ENCODE peak calls at places on chromosomes 4 and X, in six cellular contexts. R is tibial nerve, U is fibroblast of lung, G is adrenal gland, L is bronchial epithelial cell, Z is MCF 10A. V is an unnamed sample.

GRCh38 chrX:134999469-134999868 is 8.7 kb downstream of the SMIM10 start:
- DNase-seq in L (peak; percentile 57), R (no peak), U (peak; percentile 46), Z (peak; percentile 52), G (no peak), V (no peak)

GRCh38 chr4:128606173-128606572 is 203.3 kb upstream of the JADE1 start:
- DNase-seq in R (no peak), L (peak; percentile 90), Z (peak; percentile 68), G (peak; percentile 66), U (peak; percentile 81), V (no peak)

GRCh38 chrX:54992911-54993622 is 921 bp downstream of the PFKFB1 start:
- DNase-seq in R (no peak), G (no peak), Z (no peak), L (no peak), U (no peak), V (no peak)

GRCh38 chrX:1244164-1245076 is 24.2 kb upstream of the CSF2RA start:
- DNase-seq in U (no peak), G (no peak), L (no peak), R (no peak), Z (no peak), V (no peak)

GRCh38 chr4:25123236-25123635 is 37.0 kb downstream of the SEPSECS start:
- DNase-seq in R (no peak), Z (no peak), L (no peak), U (no peak), G (no peak), V (no peak)

GRCh38 chrX:109294097-109294815 is 187.6 kb downstream of the GUCY2F start:
- DNase-seq in G (no peak), L (peak; percentile 69), R (no peak), Z (peak; percentile 71), U (peak; percentile 7), V (no peak)

GRCh38 chr4:10096201-10096975 is 20.2 kb downstream of the WDR1 start:
- DNase-seq in R (peak; percentile 40), Z (peak; percentile 94), U (peak; percentile 97), G (peak; percentile 86), L (peak; percentile 99), V (no peak)

GRCh38 chr4:188976644-188977115 is 837.4 kb downstream of the TRIML1 start:
- DNase-seq in G (no peak), Z (peak; percentile 57), U (peak; percentile 76), R (no peak), L (peak; percentile 55), V (no peak)

GRCh38 chrX:34509394-34509793 is 147.7 kb downstream of the TMEM47 start:
- DNase-seq in R (no peak), G (no peak), L (no peak), U (no peak), Z (no peak), V (no peak)

GRCh38 chr4:41177016-41177415 is 37.3 kb downstream of the APBB2 start:
- DNase-seq in L (peak; percentile 66), G (no peak), Z (peak; percentile 69), U (peak; percentile 89), R (no peak), V (no peak)

GRCh38 chr4:6415306-6415705 is 57.1 kb downstream of the PPP2R2C start:
- DNase-seq in R (no peak), L (no peak), U (no peak), Z (no peak), G (no peak), V (no peak)

GRCh38 chr4:11009281-11009680 is 324.7 kb upstream of the CLNK start:
- DNase-seq in Z (no peak), G (no peak), R (no peak), L (peak; percentile 70), U (no peak), V (no peak)

GRCh38 chrX:149392896-149393295 is 112.2 kb downstream of the IDS start:
- DNase-seq in Z (peak; percentile 42), G (no peak), R (no peak), U (no peak), L (peak; percentile 43), V (no peak)

GRCh38 chrX:130109429-130110378 is 593 bp downstream of the ELF4 start:
- DNase-seq in Z (no peak), G (no peak), L (no peak), U (no peak), R (no peak), V (no peak)

GRCh38 chrX:141989802-141990201 is 86.1 kb downstream of the MAGEC1 start:
- DNase-seq in R (no peak), U (peak; percentile 52), G (no peak), L (no peak), Z (no peak), V (no peak)

GRCh38 chr4:6306299-6306698 is 36.6 kb downstream of the WFS1 start:
- DNase-seq in Z (no peak), G (no peak), U (no peak), R (no peak), L (no peak), V (no peak)

GRCh38 chr4:84498203-84499026 is 677 bp downstream of the NKX6-1 start:
- DNase-seq in R (no peak), L (no peak), G (no peak), U (peak; percentile 30), Z (peak; percentile 38), V (no peak)

GRCh38 chr4:69760455-69760854 is at the start of gene SULT1B1:
- DNase-seq in U (peak; percentile 56), G (no peak), L (peak; percentile 46), Z (peak; percentile 33), R (no peak), V (no peak)

GRCh38 chrX:75547137-75547536 is 24.3 kb upstream of the ZDHHC15 start:
- DNase-seq in L (no peak), R (no peak), Z (no peak), G (no peak), U (no peak), V (no peak)

GRCh38 chr4:76867377-76867776 is 30.6 kb downstream of the SOWAHB start:
- DNase-seq in R (no peak), G (no peak), U (no peak), Z (no peak), L (no peak), V (no peak)

GRCh38 chr4:74057588-74057987 is 19.1 kb upstream of the CXCL3 start:
- DNase-seq in Z (no peak), G (no peak), U (no peak), R (no peak), L (no peak), V (no peak)

GRCh38 chrX:82237328-82237727 is 1035.4 kb downstream of the SH3BGRL start:
- DNase-seq in G (no peak), R (no peak), U (peak; percentile 0), Z (no peak), L (no peak), V (no peak)

GRCh38 chrX:38768079-38768478 is 33.2 kb upstream of the MID1IP1 start:
- DNase-seq in U (peak; percentile 10), Z (peak; percentile 35), R (no peak), G (no peak), L (peak; percentile 18), V (no peak)

GRCh38 chr4:2790583-2791517 is 2.0 kb upstream of the SH3BP2 start:
- DNase-seq in Z (no peak), L (no peak), U (no peak), R (peak; percentile 9), G (no peak), V (peak; percentile 11)

GRCh38 chrX:44432641-44433040 is 89.2 kb upstream of the EFHC2 start:
- DNase-seq in R (no peak), U (no peak), L (peak; percentile 57), G (no peak), Z (no peak), V (peak; percentile 4)

DNA sequence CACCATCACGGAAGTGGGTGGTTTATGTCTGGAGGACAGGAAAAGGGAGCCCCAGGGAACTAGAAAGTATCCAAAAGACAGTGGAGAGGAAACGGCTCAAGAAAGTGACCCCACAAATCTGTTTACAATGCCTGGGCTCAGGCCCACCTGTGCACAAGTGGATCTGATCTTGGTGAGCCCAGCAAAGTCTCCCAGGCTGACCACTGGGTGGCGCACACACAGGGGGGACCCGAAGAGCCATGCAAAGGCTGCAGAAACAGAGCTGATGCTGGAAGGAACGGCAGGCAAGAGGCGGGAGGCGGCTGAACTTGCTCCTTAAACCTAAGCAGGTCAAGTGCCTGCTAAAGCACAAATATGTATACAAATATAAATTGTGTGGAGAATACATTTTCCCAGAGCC is 9.6 kb downstream of the HAUS7 start:
- DNase-seq in R (no peak), U (peak; percentile 40), G (peak; percentile 46), Z (peak; percentile 38), L (peak; percentile 21), V (peak; percentile 67)
- TF ChIP-seq CTCF in R (peak; percentile 38), U (peak; percentile 72), G (peak; percentile 60), Z (peak; percentile 30), L (peak; percentile 69), V (peak; percentile 62)

GRCh38 chr4:90799895-90800294 is 672.7 kb downstream of the CCSER1 start:
- DNase-seq in R (no peak), U (no peak), Z (peak; percentile 4), G (no peak), L (peak; percentile 3), V (no peak)
- TF ChIP-seq CTCF in R (no peak), U (no peak), Z (no peak), G (no peak), L (no peak), V (no peak)

DNA sequence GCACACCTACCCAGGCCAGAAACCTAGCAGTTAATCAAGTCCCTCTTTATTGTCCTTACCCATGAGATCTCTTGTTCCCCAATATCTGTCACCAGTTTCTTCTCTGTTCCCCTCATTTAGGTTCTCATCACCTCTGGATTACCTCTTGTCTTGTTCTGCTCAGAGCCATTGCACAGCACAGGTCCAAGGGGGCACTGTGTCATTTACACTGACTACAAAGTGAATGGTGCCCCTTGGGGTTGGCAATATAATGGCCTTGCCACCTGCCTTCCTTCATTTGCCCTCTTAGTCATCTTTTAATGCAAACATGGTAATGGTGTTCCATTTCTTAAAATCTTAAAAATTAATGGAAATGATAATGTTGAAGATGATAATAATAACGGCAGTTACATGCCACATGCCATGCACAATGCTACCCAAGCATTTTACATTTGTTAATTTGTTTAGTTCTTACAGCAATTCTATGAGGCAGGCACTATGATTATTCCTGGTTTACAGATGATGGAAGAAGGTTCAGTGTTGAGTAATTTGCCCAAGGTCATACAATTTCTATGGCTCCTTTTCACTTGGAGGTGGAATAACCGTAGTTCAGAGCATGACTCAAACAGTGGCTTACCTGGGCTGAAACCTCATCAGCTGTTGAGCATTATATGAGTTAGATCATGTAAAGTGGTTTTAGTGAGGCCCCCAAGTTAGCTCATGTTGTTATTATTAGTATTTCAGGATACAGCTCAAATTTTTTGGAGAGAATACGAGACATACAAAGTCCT is 117.9 kb downstream of the RASL11B start:
- DNase-seq in Z (no peak), L (peak; percentile 62), G (no peak), U (no peak), R (no peak), V (no peak)
- TF ChIP-seq CTCF in Z (no peak), L (no peak), G (no peak), U (no peak), R (no peak), V (no peak)

GRCh38 chr4:48901196-48901595 is 5.4 kb downstream of the OCIAD2 start:
- DNase-seq in U (no peak), R (no peak), G (no peak), L (no peak), Z (no peak), V (no peak)

GRCh38 chr4:48899432-48899749 is 7.2 kb downstream of the OCIAD2 start:
- DNase-seq in G (no peak), Z (no peak), L (no peak), R (no peak), U (no peak), V (no peak)

GRCh38 chr4:48898733-48899431 is 7.7 kb downstream of the OCIAD2 start:
- DNase-seq in L (peak; percentile 34), G (no peak), U (peak; percentile 66), R (no peak), Z (peak; percentile 50), V (no peak)

GRCh38 chr4:48902266-48902665 is 4.3 kb downstream of the OCIAD2 start:
- DNase-seq in G (no peak), Z (peak; percentile 80), U (peak; percentile 38), R (no peak), L (peak; percentile 77), V (no peak)

GRCh38 chr4:48899950-48900349 is 6.6 kb downstream of the OCIAD2 start:
- DNase-seq in L (no peak), Z (peak; percentile 58), R (no peak), U (peak; percentile 86), G (no peak), V (no peak)
- TF ChIP-seq CTCF in L (no peak), Z (no peak), R (no peak), U (no peak), G (no peak), V (no peak)